ENCODE peak calls at places on chromosomes 5 and 9, in four cellular contexts. F is RWPE2, M is BE2C, Z is ascending aorta. W is an unnamed sample.

GRCh38 chr5:113090336-113091106 is 113.9 kb downstream of the DCP2 start:
- DNase-seq in F (no peak), M (no peak), Z (no peak), W (no peak)

GRCh38 chr5:15904894-15905805 is 274.4 kb downstream of the MARCHF11 start:
- DNase-seq in F (no peak), M (no peak), Z (no peak), W (no peak)

GRCh38 chr5:57725628-57726504 is 243.3 kb upstream of the ACTBL2 start:
- DNase-seq in F (no peak), M (peak; percentile 47), Z (no peak), W (no peak)

GRCh38 chr5:151284392-151284967 is 19.1 kb downstream of the SLC36A3 start:
- DNase-seq in F (no peak), M (no peak), Z (no peak), W (no peak)

GRCh38 chr5:44714871-44715580 is 93.7 kb upstream of the MRPS30 start:
- DNase-seq in F (no peak), M (no peak), Z (no peak), W (no peak)

GRCh38 chr5:133944263-133945230 is 23.9 kb downstream of the C5orf15 start:
- DNase-seq in F (no peak), M (peak; percentile 83), Z (no peak), W (no peak)

GRCh38 chr5:133114933-133115310 is 63.1 kb downstream of the HSPA4 start:
- DNase-seq in F (no peak), M (no peak), Z (no peak), W (no peak)

GRCh38 chr5:133952729-133953567 is 15.5 kb downstream of the C5orf15 start:
- DNase-seq in F (no peak), M (no peak), Z (peak; percentile 64), W (no peak)

GRCh38 chr9:87713278-87713989 is 12.5 kb upstream of the CTSL start:
- DNase-seq in F (peak; percentile 86), M (no peak), Z (peak; percentile 82), W (no peak)

GRCh38 chr5:24401767-24402166 is 243.0 kb downstream of the CDH10 start:
- DNase-seq in F (no peak), M (no peak), Z (no peak), W (no peak)

GRCh38 chr5:8362507-8362906 is 493.6 kb downstream of the MTRR start:
- DNase-seq in F (no peak), M (no peak), Z (no peak), W (no peak)

GRCh38 chr9:128556915-128557634 is 4.7 kb downstream of the SPTAN1 start:
- DNase-seq in F (no peak), M (no peak), Z (no peak), W (no peak)

GRCh38 chr9:128555180-128555721 is 2.9 kb downstream of the SPTAN1 start:
- DNase-seq in F (no peak), M (no peak), Z (no peak), W (no peak)

GRCh38 chr9:128556276-128556675 is 3.9 kb downstream of the SPTAN1 start:
- DNase-seq in F (no peak), M (no peak), Z (no peak), W (no peak)

GRCh38 chr9:128554155-128554862 is 1.9 kb downstream of the SPTAN1 start:
- DNase-seq in F (peak; percentile 78), M (no peak), Z (no peak), W (no peak)

DNA sequence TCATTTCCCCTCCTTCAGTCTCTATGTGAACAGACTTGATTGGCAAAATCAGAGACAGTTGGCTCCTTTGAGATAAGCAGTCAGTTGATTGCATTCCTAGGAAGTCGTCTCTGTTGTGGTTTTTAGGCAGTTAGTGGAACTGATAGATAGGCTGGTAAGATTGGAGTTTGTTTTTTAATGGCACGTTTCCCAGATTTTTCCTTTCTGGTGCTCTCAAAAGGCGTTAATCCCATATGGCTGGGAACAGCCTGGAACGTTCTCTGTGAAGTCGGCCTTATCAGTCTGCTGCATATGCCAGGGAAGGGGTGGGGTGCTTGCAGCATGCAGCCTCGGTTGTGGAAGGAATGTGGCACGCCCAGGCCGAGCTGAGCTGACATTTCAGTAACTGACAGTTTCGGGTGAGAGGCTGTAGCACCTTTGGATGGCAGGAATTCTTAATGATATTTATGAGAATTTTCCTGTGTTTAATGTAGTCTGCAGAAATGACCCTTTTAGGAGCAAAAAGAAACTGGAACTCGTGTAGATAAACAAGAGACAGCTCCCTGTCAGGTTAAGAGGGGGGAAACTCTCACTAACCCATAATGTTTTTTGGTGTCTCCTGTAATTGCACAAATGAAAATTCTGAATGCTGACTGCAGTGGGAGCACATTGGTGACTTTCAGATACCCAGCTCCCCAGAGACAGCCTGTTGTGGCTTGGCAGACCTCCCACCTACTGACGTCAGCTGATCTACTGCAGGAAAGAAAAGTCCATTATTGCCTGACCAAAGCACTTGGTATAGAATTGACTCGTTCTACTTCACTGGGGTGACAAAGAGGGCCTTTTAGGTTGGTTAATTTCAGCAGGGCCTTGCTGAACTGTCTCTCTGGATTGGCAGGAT is 6.3 kb downstream of the SPTAN1 start:
- DNase-seq in F (peak; percentile 68), M (peak; percentile 91), Z (peak; percentile 52), W (peak; percentile 82)
- H3K4me1 ChIP-seq in F (peaks cover 46% of the 10 kb centered on the region), M (peaks cover 10% of the 10 kb centered on the region), Z (peaks cover 60% of the 10 kb centered on the region), W (peaks cover 60% of the 10 kb centered on the region)

DNA sequence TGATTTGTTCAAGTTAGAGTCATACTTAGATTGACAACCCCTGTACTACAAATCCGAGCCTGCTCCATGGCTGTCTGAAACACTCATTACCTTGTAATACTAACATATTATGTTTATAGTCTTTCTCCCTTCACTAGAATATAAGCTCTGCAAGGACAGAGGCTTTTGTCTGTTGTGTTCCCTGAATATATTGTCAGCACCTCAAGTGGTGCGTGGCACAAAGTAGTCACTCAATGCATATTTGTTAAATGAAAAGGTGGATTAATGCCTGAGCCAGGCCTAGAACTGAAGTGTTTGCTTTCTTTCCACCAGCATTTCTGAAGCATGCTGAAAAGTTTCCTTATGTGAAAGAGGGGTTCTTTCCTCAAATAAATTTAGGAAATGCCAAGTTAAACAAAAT is 36.3 kb downstream of the ELL2 start:
- DNase-seq in F (no peak), M (no peak), Z (no peak), W (no peak)
- H3K4me1 ChIP-seq in F (peaks cover 65% of the 10 kb centered on the region), M (no peaks in the 10 kb centered on the region), Z (peaks cover 31% of the 10 kb centered on the region), W (no peaks in the 10 kb centered on the region)

GRCh38 chr5:83688321-83688720 is 32.3 kb downstream of the HAPLN1 start:
- DNase-seq in F (no peak), M (no peak), Z (no peak), W (no peak)

DNA sequence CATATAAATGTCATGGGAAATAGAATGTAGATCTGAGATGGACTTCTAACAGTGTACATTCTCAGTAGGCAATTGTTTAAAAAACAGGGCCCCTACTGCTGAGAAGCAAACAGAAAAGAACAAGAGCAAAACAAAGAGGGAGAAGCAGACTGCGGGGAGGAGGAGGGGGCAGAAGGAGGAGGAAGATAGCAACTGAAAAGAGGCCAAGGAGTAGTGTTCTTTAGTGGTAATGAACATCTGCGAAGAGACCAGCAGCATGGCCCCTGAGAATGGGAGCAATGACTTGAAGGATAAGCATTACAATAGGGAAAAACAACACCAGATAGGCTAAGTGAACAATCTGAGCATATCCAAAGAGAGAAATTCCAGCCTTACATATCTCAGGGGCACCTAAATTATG is 36.8 kb downstream of the HAPLN1 start:
- DNase-seq in F (no peak), M (no peak), Z (no peak), W (no peak)
- H3K4me1 ChIP-seq in F (no peaks in the 10 kb centered on the region), M (no peaks in the 10 kb centered on the region), Z (no peaks in the 10 kb centered on the region), W (no peaks in the 10 kb centered on the region)

DNA sequence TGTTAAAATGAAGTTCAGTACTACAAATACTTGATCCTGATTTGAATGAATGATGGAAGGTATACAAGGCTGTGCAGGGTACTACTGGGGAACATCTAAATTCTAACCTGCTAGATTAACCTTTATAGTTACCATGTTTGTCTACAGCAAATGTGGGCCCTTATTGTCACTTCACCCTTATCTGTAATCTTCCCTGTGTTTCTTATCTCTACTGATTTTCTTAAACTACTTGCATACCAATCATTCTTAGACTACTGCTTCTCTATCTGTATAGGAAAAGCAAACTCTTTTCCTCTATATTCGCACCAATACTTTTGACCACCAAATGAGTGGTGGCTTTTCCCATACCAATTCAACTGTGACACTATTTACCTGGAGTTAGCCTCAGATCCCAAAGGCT is 210.7 kb downstream of the HINT1 start:
- DNase-seq in F (no peak), M (no peak), Z (no peak), W (no peak)
- H3K4me1 ChIP-seq in F (no peaks in the 10 kb centered on the region), M (no peaks in the 10 kb centered on the region), Z (no peaks in the 10 kb centered on the region), W (no peaks in the 10 kb centered on the region)

DNA sequence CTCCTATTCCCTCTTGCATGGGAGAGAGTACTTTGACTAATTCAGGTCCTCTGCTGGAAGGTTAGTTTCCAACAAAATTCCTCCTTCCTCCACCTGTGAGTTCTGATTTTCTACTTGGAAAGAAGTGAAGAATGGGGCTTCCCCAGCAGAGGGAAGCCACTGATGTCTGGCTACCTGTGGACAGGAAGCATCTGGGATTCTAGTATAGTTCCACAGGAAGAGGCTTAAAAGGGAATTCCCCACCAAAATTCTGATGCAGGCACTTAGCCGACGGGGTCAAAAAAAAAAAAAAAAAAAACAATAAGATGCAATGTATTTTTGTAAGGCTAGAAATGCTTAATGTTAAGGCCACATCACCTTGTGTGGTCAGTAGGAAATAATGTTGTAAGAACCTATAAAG is 33.4 kb downstream of the PCDHGC5 start:
- DNase-seq in F (no peak), M (no peak), Z (no peak), W (no peak)
- H3K4me1 ChIP-seq in F (peaks cover 30% of the 10 kb centered on the region), M (peaks cover 18% of the 10 kb centered on the region), Z (peaks cover 24% of the 10 kb centered on the region), W (peaks cover 11% of the 10 kb centered on the region)

GRCh38 chr9:97474373-97474925 is 27.0 kb upstream of the TMOD1 start:
- DNase-seq in F (no peak), M (no peak), Z (no peak), W (no peak)
- H3K4me1 ChIP-seq in F (no peaks in the 10 kb centered on the region), M (peaks cover 5% of the 10 kb centered on the region), Z (peaks cover 7% of the 10 kb centered on the region), W (no peaks in the 10 kb centered on the region)

DNA sequence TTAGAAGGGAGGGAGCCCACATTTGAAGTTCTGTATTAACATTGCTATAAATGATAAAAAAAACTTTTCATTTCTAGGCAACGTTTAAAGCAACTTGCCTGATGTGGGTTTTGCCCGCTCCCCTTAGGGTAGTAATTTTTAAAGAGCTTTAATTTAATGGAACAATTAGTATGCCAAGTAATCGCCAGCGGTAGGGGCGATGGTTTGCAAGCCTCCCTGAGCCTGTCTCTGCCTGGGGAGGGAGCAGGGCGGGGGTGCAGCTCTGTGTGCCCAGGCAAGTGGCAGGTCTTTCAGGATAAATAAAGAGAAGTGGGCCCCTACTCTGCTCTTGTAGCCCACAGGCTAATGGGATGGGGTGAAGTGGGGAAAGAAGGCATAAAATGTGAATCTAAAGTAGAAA is 13.8 kb upstream of the TGFBI start:
- DNase-seq in F (no peak), M (no peak), Z (no peak), W (no peak)
- H3K4me1 ChIP-seq in F (peaks cover 79% of the 10 kb centered on the region), M (peaks cover 38% of the 10 kb centered on the region), Z (peaks cover 19% of the 10 kb centered on the region), W (peaks cover 11% of the 10 kb centered on the region)